ENCODE peak calls at places on chromosomes 3 and 15, in six cellular contexts. T is Calu3, I is HFFc6, O is suprapubic skin, Y is heart right ventricle, Z is H9. N is an unnamed sample.

GRCh38 chr3:47423548-47424145 is 42.8 kb downstream of the PTPN23 start:
- DNase-seq in Y (no peak), O (no peak), Z (no peak), I (no peak), T (no peak), N (no peak)

GRCh38 chr15:73021139-73021621 is 31.1 kb upstream of the NEO1 start:
- DNase-seq in Z (peak), O (no peak), I (no peak), T (no peak), Y (no peak), N (peak)

GRCh38 chr3:146544929-146545528 is 622 bp upstream of the PLSCR1 start:
- DNase-seq in O (no peak), Y (no peak), I (no peak), T (no peak), Z (no peak), N (no peak)

GRCh38 chr15:82585072-82585471 is 44.8 kb upstream of the RPS17 start:
- DNase-seq in Y (no peak), I (no peak), O (no peak), Z (no peak), T (no peak), N (peak)

GRCh38 chr3:84965141-84965540 is 6.4 kb downstream of the CADM2 start:
- DNase-seq in Z (peak), O (no peak), I (no peak), T (peak), Y (no peak), N (no peak)

GRCh38 chr3:65584913-65585312 is 453.8 kb downstream of the MAGI1 start:
- DNase-seq in T (no peak), Z (no peak), O (no peak), Y (no peak), I (no peak), N (no peak)

GRCh38 chr3:53286727-53287412 is 31.0 kb upstream of the TKT start:
- DNase-seq in Y (no peak), I (peak), T (no peak), O (no peak), Z (peak), N (peak)

GRCh38 chr3:136947477-136947876 is 10.3 kb upstream of the IL20RB start:
- DNase-seq in I (no peak), Z (no peak), O (no peak), T (no peak), Y (no peak), N (no peak)

GRCh38 chr3:16251316-16252085 is 13.2 kb downstream of the DPH3 start:
- DNase-seq in Y (no peak), Z (no peak), O (no peak), T (no peak), I (no peak), N (no peak)

GRCh38 chr3:177050466-177051237 is 146.6 kb downstream of the TBL1XR1 start:
- DNase-seq in Z (no peak), T (peak), Y (no peak), O (no peak), I (peak), N (peak)

GRCh38 chr15:28911295-28911979 is 25.7 kb downstream of the APBA2 start:
- DNase-seq in T (no peak), Z (no peak), I (no peak), O (peak), Y (no peak), N (no peak)

GRCh38 chr3:43768594-43768993 is 77.9 kb downstream of the ABHD5 start:
- DNase-seq in Z (no peak), O (peak), T (no peak), I (no peak), Y (peak), N (peak)

GRCh38 chr3:38163117-38163870 is 2.0 kb upstream of the OXSR1 start:
- DNase-seq in I (no peak), Z (peak), O (no peak), Y (no peak), T (peak), N (no peak)

GRCh38 chr3:56758539-56758981 is 43.2 kb downstream of the ARHGEF3 start:
- DNase-seq in T (peak), I (peak), O (no peak), Z (no peak), Y (no peak), N (peak)

GRCh38 chr3:63364495-63364894 is 86.4 kb downstream of the SYNPR start:
- DNase-seq in I (peak), Z (no peak), Y (no peak), T (peak), O (no peak), N (peak)

GRCh38 chr3:84724877-84725276 is 233.9 kb upstream of the CADM2 start:
- DNase-seq in I (no peak), Z (no peak), Y (no peak), O (no peak), T (no peak), N (peak)

GRCh38 chr15:76340198-76340801 is 3.7 kb downstream of the ISL2 start:
- DNase-seq in Y (peak), O (no peak), Z (peak), T (no peak), I (peak), N (no peak)

GRCh38 chr15:31171731-31172130 is 70.2 kb upstream of the TRPM1 start:
- DNase-seq in I (no peak), O (no peak), Z (no peak), T (no peak), Y (no peak), N (no peak)

GRCh38 chr3:157618075-157618760 is 115.0 kb upstream of the VEPH1 start:
- DNase-seq in T (peak), Z (no peak), Y (no peak), I (peak), O (no peak), N (peak)

GRCh38 chr3:171673951-171674350 is 136.3 kb downstream of the PLD1 start:
- DNase-seq in T (no peak), Z (no peak), I (no peak), Y (no peak), O (no peak), N (no peak)

GRCh38 chr15:79265167-79265566 is 17.4 kb upstream of the ANKRD34C start:
- DNase-seq in Y (no peak), Z (no peak), I (no peak), O (no peak), T (peak), N (no peak)

GRCh38 chr15:63187589-63188226 is 1.7 kb upstream of the RAB8B start:
- DNase-seq in I (no peak), Z (no peak), Y (no peak), O (no peak), T (no peak), N (no peak)

GRCh38 chr15:22944651-22945050 is 35.5 kb downstream of the CYFIP1 start:
- DNase-seq in T (no peak), O (no peak), Z (no peak), Y (no peak), I (no peak), N (no peak)

GRCh38 chr3:159897331-159898075 is 91.1 kb upstream of the IL12A start:
- DNase-seq in I (peak), O (no peak), T (no peak), Y (no peak), Z (no peak), N (peak)

DNA sequence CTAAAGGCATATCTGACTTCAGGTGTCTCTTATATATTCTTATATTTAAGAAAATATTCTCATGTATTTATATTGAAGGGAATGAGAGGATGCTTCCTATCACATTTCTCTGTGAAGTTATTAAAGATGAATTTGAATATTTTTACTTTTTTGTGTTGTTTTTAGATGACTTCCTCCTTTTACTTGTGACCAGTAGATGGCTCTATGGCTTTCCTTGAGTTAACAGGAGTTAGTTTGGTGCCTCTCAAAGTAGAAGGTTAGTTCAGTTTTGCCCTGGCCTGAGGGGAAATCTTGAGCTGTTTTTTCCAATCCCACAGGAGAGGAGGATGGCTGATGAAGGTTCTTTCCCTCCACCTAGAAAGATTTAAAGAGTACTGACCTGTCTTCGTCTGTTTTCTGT is 80.7 kb downstream of the SQOR start:
- DNase-seq in Z (no peak), O (no peak), I (peak), T (no peak), Y (no peak), N (no peak)
- TF ChIP-seq CTCF in Z (peak), O (no peak), I (peak), T (no peak), Y (peak), N (peak)

DNA sequence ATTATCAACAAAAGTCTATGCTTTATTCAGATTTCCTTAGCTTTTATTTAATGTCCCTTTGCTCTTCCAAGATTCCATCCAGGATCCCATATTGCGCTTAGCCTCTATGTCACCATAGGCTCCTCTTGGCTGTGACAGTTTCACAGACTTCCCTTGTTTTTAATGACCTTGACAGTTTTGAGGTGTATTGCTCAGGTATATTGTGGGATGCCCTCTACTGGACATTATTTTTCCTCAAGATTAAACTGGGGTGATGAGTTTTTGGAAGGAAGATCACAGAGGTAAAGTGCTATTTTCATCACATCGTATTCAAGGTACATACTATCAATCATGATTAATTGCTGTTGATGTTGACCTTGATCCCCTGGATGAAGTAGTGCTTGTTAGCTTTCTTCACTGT is 99.1 kb upstream of the SMAD3 start:
- DNase-seq in Y (no peak), T (no peak), Z (no peak), I (no peak), O (no peak), N (no peak)
- TF ChIP-seq CTCF in Y (no peak), T (no peak), Z (peak), I (peak), O (no peak), N (no peak)

GRCh38 chr15:93019971-93020370 is 69.0 kb downstream of the RGMA start:
- DNase-seq in I (no peak), T (no peak), Z (no peak), O (no peak), Y (no peak), N (no peak)

GRCh38 chr15:93017521-93017920 is 71.5 kb downstream of the RGMA start:
- DNase-seq in Y (no peak), T (no peak), I (no peak), O (no peak), Z (no peak), N (peak)

GRCh38 chr15:93019091-93019490 is 69.9 kb downstream of the RGMA start:
- DNase-seq in O (no peak), Y (no peak), T (no peak), Z (no peak), I (no peak), N (no peak)

GRCh38 chr15:93020976-93021772 is 67.8 kb downstream of the RGMA start:
- DNase-seq in Z (no peak), O (no peak), T (no peak), I (no peak), Y (no peak), N (no peak)

DNA sequence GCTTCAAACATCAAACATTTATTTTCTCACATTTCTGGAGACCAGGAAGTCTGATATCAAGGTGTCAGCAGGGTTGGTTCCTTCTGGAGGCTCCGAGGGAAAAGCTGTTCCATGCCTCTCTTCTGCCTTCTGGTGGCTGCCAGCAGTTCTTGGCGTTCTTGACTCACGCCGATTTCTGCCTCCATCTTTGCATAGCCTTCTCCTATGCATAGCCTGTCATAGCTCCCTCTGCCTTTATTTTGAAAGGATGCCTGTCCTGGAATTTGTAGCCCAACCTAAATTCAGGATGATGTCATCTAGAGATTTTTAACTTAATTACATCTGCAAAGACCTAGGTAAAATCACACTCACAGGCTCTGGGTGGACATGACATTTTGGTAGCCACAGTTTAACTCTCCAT is 70.4 kb downstream of the RGMA start:
- DNase-seq in Z (no peak), O (no peak), T (no peak), I (no peak), Y (no peak), N (no peak)
- TF ChIP-seq CTCF in Z (peak), O (no peak), T (no peak), I (peak), Y (no peak), N (peak)

DNA sequence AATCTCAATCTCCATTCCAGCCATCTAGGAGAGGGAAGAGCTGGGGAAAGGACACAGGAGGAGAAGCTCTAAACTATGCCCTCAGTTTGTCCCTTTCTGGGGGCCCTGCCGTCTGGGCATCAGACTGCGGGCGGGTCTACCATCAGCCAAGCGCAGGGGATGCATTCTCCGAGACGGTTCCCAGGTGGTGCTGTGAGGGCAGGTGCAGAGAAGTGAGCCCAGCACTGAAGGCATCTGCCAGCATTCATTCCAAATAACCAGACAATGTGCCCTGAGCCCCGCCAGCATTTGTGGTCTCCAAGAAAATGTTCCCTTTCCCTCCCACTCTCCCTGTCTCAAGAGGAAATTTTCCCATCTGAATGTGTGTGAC is 265.7 kb downstream of the XXYLT1 start:
- DNase-seq in Y (no peak), I (no peak), O (no peak), Z (no peak), T (no peak), N (no peak)
- TF ChIP-seq CTCF in Y (no peak), I (no peak), O (no peak), Z (peak), T (no peak), N (no peak)

DNA sequence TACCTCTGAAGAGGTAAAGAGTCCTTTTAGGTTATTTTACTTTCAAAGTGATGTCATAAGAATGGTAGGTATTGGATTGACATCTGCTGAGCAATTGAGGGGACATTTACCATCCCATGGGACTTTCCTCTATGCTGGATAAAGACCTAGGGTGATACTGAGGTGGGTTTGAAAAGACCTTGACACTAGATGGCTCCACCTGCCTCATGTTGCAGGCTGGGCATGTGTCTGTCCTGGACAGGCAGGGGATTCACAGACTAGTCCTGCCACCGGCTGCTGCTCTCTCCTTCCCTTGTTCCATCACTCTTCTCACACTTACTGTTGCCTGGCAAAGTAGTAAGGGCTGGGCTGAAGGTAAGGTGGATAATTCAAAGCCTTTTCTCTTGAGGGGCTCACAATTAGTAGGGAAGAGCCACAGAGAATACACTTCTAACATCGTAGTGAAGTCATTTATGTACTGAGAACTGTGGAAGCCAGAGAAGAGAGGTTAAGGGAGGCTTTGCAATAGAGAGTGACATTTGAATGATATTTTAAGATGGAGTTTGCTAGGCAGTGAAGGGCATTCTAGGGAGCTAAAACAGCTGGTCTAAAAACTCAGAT is 27.7 kb downstream of the TRAK1 start:
- DNase-seq in T (peak), Y (no peak), Z (peak), I (peak), O (no peak), N (no peak)
- TF ChIP-seq CTCF in T (peak), Y (peak), Z (peak), I (peak), O (peak), N (peak)

GRCh38 chr3:128845119-128845518 is 34.3 kb upstream of the ACAD9 start:
- DNase-seq in Z (peak), Y (no peak), O (no peak), T (peak), I (no peak), N (no peak)
- TF ChIP-seq CTCF in Z (peak), Y (no peak), O (no peak), T (no peak), I (no peak), N (no peak)

DNA sequence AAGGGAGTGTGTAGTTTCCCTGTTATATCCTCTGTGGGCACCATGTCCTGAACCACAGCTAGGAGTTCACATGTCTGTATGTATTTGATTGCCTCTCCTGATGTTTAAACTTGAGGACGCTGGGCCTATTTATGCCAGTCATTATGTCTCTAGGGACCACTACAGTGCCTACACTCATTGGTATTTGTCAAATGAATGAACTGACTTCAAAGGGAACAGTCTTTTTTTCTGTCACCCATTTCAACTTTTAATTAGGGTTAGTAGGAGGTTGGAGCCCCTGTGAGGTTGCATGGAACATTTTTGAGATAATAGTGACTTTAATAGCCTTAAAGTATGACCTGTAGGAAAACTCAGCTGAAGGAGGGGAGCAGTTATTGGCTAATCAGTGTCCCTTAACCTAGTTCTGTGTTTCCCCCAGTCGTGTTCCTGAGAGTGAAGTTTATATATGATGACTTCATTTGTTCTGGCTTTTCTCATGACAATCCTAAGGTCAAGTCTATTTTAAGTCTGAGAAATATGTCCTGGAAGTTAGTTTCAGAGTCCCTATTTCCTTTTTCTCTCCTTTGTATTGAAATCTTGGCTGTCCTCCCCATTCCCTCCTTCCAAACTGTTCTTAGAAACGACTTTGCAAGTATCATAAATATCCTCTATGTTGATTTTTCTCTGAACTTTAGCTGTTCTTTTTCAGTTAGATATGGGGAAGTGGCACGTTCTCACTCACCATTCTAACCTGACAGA is 29.0 kb downstream of the PDE8A start:
- DNase-seq in Y (no peak), I (no peak), T (no peak), Z (no peak), O (no peak), N (no peak)
- TF ChIP-seq CTCF in Y (no peak), I (no peak), T (no peak), Z (peak), O (no peak), N (no peak)

DNA sequence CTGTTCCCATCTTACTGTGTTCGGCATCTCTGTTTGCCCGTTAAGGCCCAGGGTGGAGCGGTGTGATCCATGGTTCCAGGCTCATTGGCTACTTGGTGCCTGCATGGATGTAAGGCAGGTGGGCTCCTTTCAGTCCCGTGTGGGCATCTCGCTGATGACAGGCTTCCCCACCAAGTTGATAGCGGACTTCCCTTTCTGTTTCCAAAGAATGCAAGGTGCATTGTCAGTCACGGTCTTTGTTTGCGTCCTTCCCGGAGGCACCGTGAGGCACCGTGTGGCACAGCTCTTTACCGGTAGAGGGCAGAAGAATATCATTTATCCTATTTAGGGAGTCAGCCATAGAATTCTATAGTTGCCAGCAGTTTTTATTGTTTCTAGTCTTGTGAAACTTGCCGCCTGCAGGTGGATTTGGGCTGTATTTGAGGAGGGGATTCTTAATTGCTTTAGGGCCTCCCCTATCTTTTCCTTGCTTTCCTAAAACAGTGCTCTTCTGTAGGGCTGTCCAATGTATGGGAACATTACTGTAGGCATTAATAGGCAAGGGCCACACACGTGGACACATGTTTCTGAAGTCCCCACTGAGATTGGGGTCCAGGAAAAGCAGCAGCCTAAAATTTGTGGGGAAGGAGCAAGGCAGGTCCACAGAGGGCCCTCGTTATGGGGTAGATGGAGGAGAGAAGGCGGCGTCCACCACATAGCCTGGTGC is 244.1 kb downstream of the SLCO3A1 start:
- DNase-seq in I (peak), O (no peak), T (peak), Y (no peak), Z (peak), N (peak)
- TF ChIP-seq CTCF in I (peak), O (peak), T (peak), Y (peak), Z (peak), N (peak)